ENCODE peak calls at places on chromosome 4, in four cellular contexts. E is cardiac muscle cell, O is colonic mucosa, C is body of pancreas. L is an unnamed sample. For H3K27me3, the result is how much of the 10 kb centered on the place peaks cover.

GRCh38 chr4:8261851-8262535 is 7.6 kb upstream of the HTRA3 start:
- DNase-seq in E (peak), O (no peak), C (no peak), L (no peak)

GRCh38 chr4:159107203-159107921 is 4.5 kb downstream of the RAPGEF2 start:
- DNase-seq in E (no peak), O (no peak), C (no peak), L (peak)

GRCh38 chr4:3328814-3329663 is 36.2 kb downstream of the RGS12 start:
- DNase-seq in E (no peak), O (no peak), C (no peak), L (no peak)

GRCh38 chr4:41632481-41633073 is 94.6 kb downstream of the LIMCH1 start:
- DNase-seq in E (no peak), O (no peak), C (no peak), L (no peak)

GRCh38 chr4:171650543-171650942 is 162.7 kb upstream of the GALNTL6 start:
- DNase-seq in E (no peak), O (no peak), C (no peak), L (no peak)

GRCh38 chr4:107705742-107706556 is 14.1 kb downstream of the PAPSS1 start:
- DNase-seq in E (no peak), O (no peak), C (no peak), L (no peak)

GRCh38 chr4:182324282-182324681 is 81.1 kb downstream of the TENM3 start:
- DNase-seq in E (no peak), O (no peak), C (no peak), L (no peak)

GRCh38 chr4:148065069-148065468 is 333.2 kb downstream of the ARHGAP10 start:
- DNase-seq in E (peak), O (no peak), C (no peak), L (no peak)

GRCh38 chr4:184688447-184688846 is 38.9 kb downstream of the PRIMPOL start:
- DNase-seq in E (peak), O (no peak), C (no peak), L (peak)

GRCh38 chr4:181745933-181746627 is 497.1 kb upstream of the TENM3 start:
- DNase-seq in E (no peak), O (no peak), C (no peak), L (no peak)

GRCh38 chr4:163673848-163674702 is 179.6 kb downstream of the TMA16 start:
- DNase-seq in E (no peak), O (no peak), C (no peak), L (no peak)

GRCh38 chr4:1417522-1418390 is 11.5 kb upstream of the NKX1-1 start:
- DNase-seq in E (no peak), O (no peak), C (no peak), L (peak)

GRCh38 chr4:118329849-118330248 is 23.0 kb downstream of the PRSS12 start:
- DNase-seq in E (no peak), O (no peak), C (no peak), L (no peak)

GRCh38 chr4:128827280-128827679 is 17.8 kb downstream of the JADE1 start:
- DNase-seq in E (no peak), O (no peak), C (no peak), L (no peak)

GRCh38 chr4:147586637-147587036 is 30.6 kb upstream of the TMEM184C start:
- DNase-seq in E (no peak), O (no peak), C (no peak), L (no peak)

GRCh38 chr4:145178740-145179139 is 1.6 kb downstream of the OTUD4 start:
- DNase-seq in E (no peak), O (peak), C (no peak), L (no peak)

GRCh38 chr4:168484626-168485025 is 4.3 kb upstream of the DDX60L start:
- DNase-seq in E (peak), O (no peak), C (no peak), L (peak)

GRCh38 chr4:159105063-159105414 is 2.2 kb downstream of the RAPGEF2 start:
- DNase-seq in E (no peak), O (no peak), C (no peak), L (peak)

GRCh38 chr4:80243274-80244018 is 23.0 kb upstream of the FGF5 start:
- DNase-seq in E (no peak), O (no peak), C (no peak), L (no peak)

GRCh38 chr4:5888222-5888701 is 4.6 kb downstream of the CRMP1 start:
- DNase-seq in E (no peak), O (no peak), C (no peak), L (no peak)

GRCh38 chr4:5888706-5889696 is 3.9 kb downstream of the CRMP1 start:
- DNase-seq in E (no peak), O (no peak), C (no peak), L (no peak)

GRCh38 chr4:5891563-5892320 is 1.1 kb downstream of the CRMP1 start:
- DNase-seq in E (no peak), O (no peak), C (no peak), L (no peak)

GRCh38 chr4:5892321-5893012 is 419 bp downstream of the CRMP1 start:
- DNase-seq in E (no peak), O (no peak), C (no peak), L (no peak)

GRCh38 chr4:5890063-5890727 is 2.7 kb downstream of the CRMP1 start:
- DNase-seq in E (no peak), O (no peak), C (no peak), L (no peak)
- H3K27me3 ChIP-seq in E (half or more), O (half or more), C (under half), L (half or more)

DNA sequence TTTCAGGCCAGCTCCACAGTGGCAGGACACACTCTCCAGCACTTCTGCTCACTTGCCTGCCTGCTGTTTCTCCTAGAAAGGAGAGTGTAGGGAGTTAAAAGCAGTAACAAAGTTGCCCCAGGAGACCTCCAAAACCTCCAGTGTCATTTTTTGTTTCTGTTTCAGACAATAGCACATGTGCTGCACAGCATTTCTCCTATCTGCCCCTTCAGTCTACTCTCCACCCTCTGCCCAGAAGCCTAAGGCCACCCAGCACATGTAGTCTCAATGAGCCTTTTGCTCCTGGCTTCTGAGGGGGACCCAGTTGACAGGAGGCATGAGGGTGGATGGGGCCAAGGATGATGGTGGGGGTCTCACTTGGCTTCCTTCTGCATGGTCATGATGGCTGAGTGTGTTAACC is 329.6 kb upstream of the CLNK start:
- DNase-seq in E (no peak), O (no peak), C (no peak), L (no peak)
- H3K27me3 ChIP-seq in E (under half), O (under half), C (under half), L (under half)

GRCh38 chr4:48067536-48067935 is 51.0 kb downstream of the NIPAL1 start:
- DNase-seq in E (no peak), O (no peak), C (no peak), L (no peak)
- H3K27me3 ChIP-seq in E (under half), O (under half), C (under half), L (under half)

DNA sequence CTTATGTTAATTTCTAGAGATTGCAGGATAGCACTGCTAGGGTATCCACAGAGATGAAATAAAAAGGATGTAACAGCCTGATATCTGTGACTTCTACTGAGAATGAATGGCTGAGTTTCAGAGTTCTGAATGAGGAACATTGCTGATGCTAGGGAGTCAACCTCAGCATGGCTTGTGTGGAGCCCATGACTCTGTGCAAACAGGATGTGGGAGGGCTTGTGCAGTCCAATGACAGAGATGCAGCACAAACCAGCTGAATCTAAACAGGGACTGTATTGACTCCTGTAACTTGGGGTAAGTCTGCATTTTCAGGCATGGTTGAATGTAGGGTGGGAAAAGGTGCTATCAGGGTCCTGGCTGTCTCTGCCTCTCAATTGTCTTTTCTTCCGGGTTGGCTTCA is 5.3 kb upstream of the RASL11B start:
- DNase-seq in E (no peak), O (no peak), C (no peak), L (no peak)
- H3K27me3 ChIP-seq in E (under half), O (under half), C (under half), L (under half)

GRCh38 chr4:48490012-48490679 is at the start of gene ZAR1:
- DNase-seq in E (no peak), O (no peak), C (no peak), L (no peak)

GRCh38 chr4:48490680-48491513 is 845 bp downstream of the ZAR1 start:
- DNase-seq in E (no peak), O (peak), C (no peak), L (no peak)

GRCh38 chr4:48493485-48494100 is 3.5 kb downstream of the ZAR1 start:
- DNase-seq in E (peak), O (no peak), C (no peak), L (no peak)

GRCh38 chr4:48491514-48492176 is 1.6 kb downstream of the ZAR1 start:
- DNase-seq in E (no peak), O (no peak), C (no peak), L (no peak)

DNA sequence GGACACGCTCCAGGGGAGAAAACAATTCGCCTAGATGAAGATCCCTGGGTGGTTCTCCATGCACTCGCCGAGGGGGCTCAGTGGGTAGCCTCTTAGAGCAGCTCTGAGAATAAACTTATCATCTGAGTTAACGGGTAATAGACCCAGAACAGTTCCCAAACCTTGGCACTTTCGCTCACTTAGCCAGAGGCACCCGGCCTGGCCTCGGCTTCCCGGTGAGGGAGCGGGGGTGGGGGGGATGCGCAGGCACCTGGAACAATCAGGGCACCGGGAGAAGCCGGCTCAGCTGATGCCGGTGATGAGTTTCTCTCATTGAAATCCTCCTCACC is 405 bp upstream of the ZAR1 start:
- DNase-seq in E (no peak), O (no peak), C (no peak), L (no peak)
- H3K27me3 ChIP-seq in E (half or more), O (half or more), C (under half), L (under half)